ENCODE peak calls at places on chromosomes 5 and 9, in five cellular contexts. One of them, this sample, is unnamed.

GRCh38 chr9:130756460-130757152 is 63.0 kb downstream of the EXOSC2 start:
- DNase-seq in hippocampal formation: no peak
- DNase-seq in AG08396: no peak
- DNase-seq in activated T-cell treated with anti-CD3 and anti-CD28 coated beads for 4 hours: no peak
- DNase-seq in myocyte: no peak
- DNase-seq in this sample: no peak

GRCh38 chr5:157222506-157223230 is 42.0 kb downstream of the ITK start:
- DNase-seq in hippocampal formation: no peak
- DNase-seq in AG08396: peak; percentile 15
- DNase-seq in activated T-cell treated with anti-CD3 and anti-CD28 coated beads for 4 hours: peak; percentile 90
- DNase-seq in myocyte: peak; percentile 52
- DNase-seq in this sample: no peak

GRCh38 chr5:148961261-148962199 is 101.3 kb downstream of the SH3TC2 start:
- DNase-seq in hippocampal formation: no peak
- DNase-seq in AG08396: no peak
- DNase-seq in activated T-cell treated with anti-CD3 and anti-CD28 coated beads for 4 hours: no peak
- DNase-seq in myocyte: peak; percentile 63
- DNase-seq in this sample: no peak

GRCh38 chr9:18281291-18281690 is 192.7 kb upstream of the ADAMTSL1 start:
- DNase-seq in hippocampal formation: no peak
- DNase-seq in AG08396: no peak
- DNase-seq in activated T-cell treated with anti-CD3 and anti-CD28 coated beads for 4 hours: no peak
- DNase-seq in myocyte: no peak
- DNase-seq in this sample: no peak

GRCh38 chr9:80707120-80707519 is 982.2 kb downstream of the TLE1 start:
- DNase-seq in hippocampal formation: no peak
- DNase-seq in AG08396: no peak
- DNase-seq in activated T-cell treated with anti-CD3 and anti-CD28 coated beads for 4 hours: no peak
- DNase-seq in myocyte: no peak
- DNase-seq in this sample: no peak

GRCh38 chr5:143606043-143606752 is 202.7 kb upstream of the NR3C1 start:
- DNase-seq in hippocampal formation: no peak
- DNase-seq in AG08396: no peak
- DNase-seq in activated T-cell treated with anti-CD3 and anti-CD28 coated beads for 4 hours: no peak
- DNase-seq in myocyte: no peak
- DNase-seq in this sample: no peak

GRCh38 chr9:116697887-116698286 is 10.8 kb downstream of the TRIM32 start:
- DNase-seq in hippocampal formation: no peak
- DNase-seq in AG08396: no peak
- DNase-seq in activated T-cell treated with anti-CD3 and anti-CD28 coated beads for 4 hours: no peak
- DNase-seq in myocyte: peak; percentile 13
- DNase-seq in this sample: no peak

GRCh38 chr5:35884125-35884788 is 27.6 kb downstream of the IL7R start:
- DNase-seq in hippocampal formation: no peak
- DNase-seq in AG08396: peak; percentile 62
- DNase-seq in activated T-cell treated with anti-CD3 and anti-CD28 coated beads for 4 hours: no peak
- DNase-seq in myocyte: peak; percentile 59
- DNase-seq in this sample: peak; percentile 26

GRCh38 chr5:137036630-137037029 is 462.5 kb downstream of the SPOCK1 start:
- DNase-seq in hippocampal formation: no peak
- DNase-seq in AG08396: no peak
- DNase-seq in activated T-cell treated with anti-CD3 and anti-CD28 coated beads for 4 hours: no peak
- DNase-seq in myocyte: no peak
- DNase-seq in this sample: no peak

GRCh38 chr5:59799668-59800374 is 93.7 kb downstream of the PDE4D start:
- DNase-seq in hippocampal formation: no peak
- DNase-seq in AG08396: peak; percentile 33
- DNase-seq in activated T-cell treated with anti-CD3 and anti-CD28 coated beads for 4 hours: no peak
- DNase-seq in myocyte: peak; percentile 71
- DNase-seq in this sample: peak; percentile 8

GRCh38 chr9:88143944-88144343 is 5.7 kb upstream of the SPATA31C2 start:
- DNase-seq in hippocampal formation: no peak
- DNase-seq in AG08396: no peak
- DNase-seq in activated T-cell treated with anti-CD3 and anti-CD28 coated beads for 4 hours: no peak
- DNase-seq in myocyte: no peak
- DNase-seq in this sample: no peak

GRCh38 chr5:154117930-154118329 is 72.6 kb upstream of the GALNT10 start:
- DNase-seq in hippocampal formation: no peak
- DNase-seq in AG08396: no peak
- DNase-seq in activated T-cell treated with anti-CD3 and anti-CD28 coated beads for 4 hours: no peak
- DNase-seq in myocyte: no peak
- DNase-seq in this sample: no peak

GRCh38 chr9:93668261-93668871 is 92.0 kb downstream of the PHF2 start:
- DNase-seq in hippocampal formation: no peak
- DNase-seq in AG08396: no peak
- DNase-seq in activated T-cell treated with anti-CD3 and anti-CD28 coated beads for 4 hours: no peak
- DNase-seq in myocyte: no peak
- DNase-seq in this sample: no peak